ENCODE peak calls at places on chromosome 18, in six cellular contexts. B is progenitor cell of endocrine pancreas, Q is tibial artery, H is cardiac muscle cell, R is IMR-90, A is A673. X is an unnamed sample.

GRCh38 chr18:12304351-12305210 is 3.5 kb upstream of the TUBB6 start:
- DNase-seq in Q (peak; percentile 54), A (no peak), R (peak; percentile 82), B (no peak), H (no peak), X (peak; percentile 23)

GRCh38 chr18:76388891-76389423 is 106.1 kb downstream of the ZNF516 start:
- DNase-seq in A (no peak), R (peak; percentile 43), B (no peak), Q (peak; percentile 50), H (no peak), X (no peak)

GRCh38 chr18:79257480-79257879 is 138.2 kb upstream of the NFATC1 start:
- DNase-seq in A (no peak), H (no peak), B (no peak), Q (no peak), R (no peak), X (no peak)

GRCh38 chr18:78766651-78767533 is 212.7 kb upstream of the SALL3 start:
- DNase-seq in H (no peak), A (no peak), Q (peak; percentile 44), R (no peak), B (no peak), X (no peak)

GRCh38 chr18:50753311-50753710 is 66.5 kb downstream of the MRO start:
- DNase-seq in Q (no peak), H (no peak), R (no peak), B (no peak), A (no peak), X (no peak)

GRCh38 chr18:76564117-76564516 is 69.1 kb upstream of the ZNF516 start:
- DNase-seq in H (no peak), R (peak; percentile 89), Q (no peak), A (peak; percentile 10), B (no peak), X (no peak)

GRCh38 chr18:24995056-24995455 is 356.9 kb downstream of the ZNF521 start:
- DNase-seq in B (no peak), Q (no peak), A (no peak), H (no peak), R (peak; percentile 83), X (no peak)

GRCh38 chr18:6653880-6654279 is 75.6 kb upstream of the ARHGAP28 start:
- DNase-seq in A (no peak), Q (no peak), R (no peak), H (no peak), B (no peak), X (no peak)

GRCh38 chr18:29874519-29875098 is 1167.9 kb downstream of the DSC3 start:
- DNase-seq in A (peak; percentile 64), H (peak; percentile 70), R (peak; percentile 20), B (peak; percentile 29), Q (no peak), X (no peak)

GRCh38 chr18:36843199-36843598 is 14.3 kb downstream of the KIAA1328 start:
- DNase-seq in B (no peak), H (no peak), A (no peak), R (no peak), Q (no peak), X (no peak)

GRCh38 chr18:27608742-27609141 is 423.6 kb upstream of the CHST9 start:
- DNase-seq in Q (no peak), B (no peak), H (peak; percentile 5), R (no peak), A (no peak), X (no peak)

GRCh38 chr18:23812566-23813440 is 123.5 kb downstream of the LAMA3 start:
- DNase-seq in B (no peak), Q (no peak), A (peak; percentile 66), R (peak; percentile 19), H (peak; percentile 42), X (no peak)

GRCh38 chr18:6729247-6730091 is at the start of gene ARHGAP28:
- DNase-seq in B (peak; percentile 84), Q (peak; percentile 76), H (peak; percentile 96), A (peak; percentile 19), R (peak; percentile 92), X (peak; percentile 41)

GRCh38 chr18:3554811-3555427 is 104.9 kb downstream of the TGIF1 start:
- DNase-seq in R (no peak), H (no peak), A (peak; percentile 47), B (no peak), Q (no peak), X (no peak)

GRCh38 chr18:9991021-9992000 is 77.5 kb downstream of the VAPA start:
- DNase-seq in B (no peak), Q (no peak), R (no peak), A (no peak), H (no peak), X (no peak)

GRCh38 chr18:79867666-79868065 is 69.9 kb downstream of the KCNG2 start:
- DNase-seq in H (no peak), A (no peak), R (no peak), Q (no peak), B (no peak), X (no peak)

GRCh38 chr18:23131693-23132319 is 3.5 kb upstream of the CABLES1 start:
- DNase-seq in B (peak; percentile 26), A (peak; percentile 84), R (peak; percentile 84), H (peak; percentile 91), Q (no peak), X (peak; percentile 38)

GRCh38 chr18:73901589-73901988 is 246.0 kb downstream of the FBXO15 start:
- DNase-seq in A (no peak), R (no peak), Q (no peak), B (no peak), H (no peak), X (no peak)
- TF ChIP-seq CTCF in A (no peak), R (no peak), Q (no peak), B (no peak), H (no peak), X (no peak)

DNA sequence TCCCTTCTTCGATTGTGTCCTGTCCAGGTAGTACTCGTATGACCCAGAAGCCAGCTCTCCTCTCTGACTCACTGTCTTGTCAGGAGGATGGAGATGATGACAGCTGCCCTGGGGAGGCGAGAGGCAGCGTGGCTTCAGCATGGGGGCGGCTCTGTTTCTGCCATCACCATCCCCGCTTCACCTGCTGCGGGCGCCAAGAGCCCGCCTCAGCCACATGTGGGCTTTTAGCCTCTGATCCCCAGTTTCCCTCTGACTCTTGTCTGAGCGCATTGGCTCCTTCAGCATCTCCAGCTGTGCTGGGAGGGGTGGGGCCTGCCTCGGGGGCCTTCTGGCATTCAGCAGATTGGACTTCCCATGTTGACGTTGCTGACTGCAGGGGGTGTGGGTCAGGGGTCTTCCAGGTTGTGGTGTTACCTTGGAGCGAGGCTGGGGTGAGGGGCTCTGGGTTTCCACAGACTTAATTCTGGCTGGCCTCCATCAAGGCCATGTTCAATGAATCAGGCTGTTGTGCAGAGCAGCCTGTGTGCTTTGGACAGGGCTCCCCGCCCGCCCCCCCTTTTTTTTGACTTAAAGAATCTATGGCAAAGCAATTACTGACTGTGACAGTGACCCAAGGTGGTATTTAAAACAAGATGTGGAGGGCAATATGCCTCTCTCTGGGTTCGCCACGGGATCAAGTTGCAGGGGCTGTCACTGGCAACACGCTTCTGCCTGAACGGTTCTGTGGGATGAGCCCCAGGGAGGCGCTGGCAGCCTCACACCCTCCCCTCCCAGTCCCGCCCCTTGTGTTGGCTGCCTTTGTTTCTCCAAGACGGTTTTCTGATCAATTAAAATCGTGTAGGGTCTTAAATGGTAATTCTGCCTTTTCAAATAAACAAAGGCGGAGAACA is 228.3 kb downstream of the LDLRAD4 start:
- DNase-seq in A (peak; percentile 64), B (no peak), R (no peak), Q (peak; percentile 63), H (no peak), X (no peak)
- TF ChIP-seq CTCF in A (no peak), B (no peak), R (no peak), Q (no peak), H (no peak), X (no peak)

GRCh38 chr18:52716926-52717325 is 376.9 kb downstream of the DCC start:
- DNase-seq in A (no peak), Q (no peak), R (peak; percentile 5), H (peak; percentile 2), B (no peak), X (no peak)
- TF ChIP-seq CTCF in A (no peak), Q (no peak), R (peak; percentile 11), H (no peak), B (peak; percentile 45), X (no peak)

DNA sequence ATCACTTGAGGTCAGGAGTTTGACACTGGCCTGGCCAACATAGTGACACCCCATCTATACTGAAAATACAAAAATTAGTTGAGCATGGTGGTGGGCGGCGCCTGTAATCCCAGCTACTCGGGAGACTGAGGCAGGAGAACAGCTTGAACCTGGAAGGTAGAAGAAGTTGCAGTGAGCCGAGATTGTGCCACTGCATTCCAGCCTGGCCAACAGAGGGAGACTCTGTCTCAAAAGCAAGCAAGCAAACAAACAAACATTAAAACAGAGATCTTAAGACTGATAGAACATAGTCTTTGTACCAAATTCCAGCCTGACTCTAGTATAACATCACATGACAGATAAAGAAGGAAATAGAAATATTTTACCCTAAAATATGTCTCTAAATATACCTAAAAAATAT is 168.1 kb downstream of the PTPRM start:
- DNase-seq in H (no peak), B (no peak), Q (no peak), R (no peak), A (no peak), X (no peak)
- TF ChIP-seq CTCF in H (peak; percentile 36), B (peak; percentile 26), Q (no peak), R (no peak), A (no peak), X (no peak)

DNA sequence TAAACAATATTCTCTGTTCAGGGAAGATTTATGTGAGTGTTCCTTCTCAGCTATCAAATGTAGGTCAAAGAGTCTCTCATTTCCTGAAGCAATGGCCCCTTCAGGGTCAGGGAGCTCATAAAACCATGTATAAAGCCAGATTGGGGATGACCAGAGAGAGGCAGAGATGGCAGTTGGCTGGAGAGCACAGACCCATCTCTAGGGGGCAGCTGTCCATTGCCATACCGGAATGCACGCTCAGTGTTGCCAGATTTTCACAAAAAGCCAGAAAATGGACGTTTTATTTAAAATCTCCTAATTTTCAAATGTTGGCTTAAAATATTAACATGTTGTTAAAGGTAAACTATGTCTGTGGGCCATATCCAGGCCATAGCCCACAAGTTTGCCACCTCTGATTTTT is 1920.7 kb upstream of the CELF4 start:
- DNase-seq in A (no peak), H (no peak), Q (no peak), R (no peak), B (no peak), X (no peak)
- TF ChIP-seq CTCF in A (no peak), H (peak; percentile 12), Q (no peak), R (no peak), B (no peak), X (no peak)

GRCh38 chr18:32893915-32894314 is 121.1 kb upstream of the KLHL14 start:
- DNase-seq in Q (no peak), B (no peak), H (no peak), R (no peak), A (peak; percentile 55), X (no peak)
- TF ChIP-seq CTCF in Q (no peak), B (peak; percentile 23), H (no peak), R (no peak), A (peak; percentile 44), X (no peak)

X was measured in omental fat pad.